ENCODE peak calls at places on chromosomes 16 and 17, in eight cellular contexts. P is brain microvascular endothelial cell, Y is lower lobe of right lung, V is HFFc6, X is IMR-90, Z is glutamatergic neuron, K is HFF-Myc, G is choroid plexus epithelial cell. A is an unnamed sample.

GRCh38 chr16:30958164-30959083 is 870 bp downstream of the SETD1A start:
- DNase-seq in Z (peak), V (peak), Y (peak), G (peak), K (no peak), X (peak), P (no peak), A (no peak)

GRCh38 chr16:9521749-9522370 is 430.4 kb downstream of the HAPSTR1 start:
- DNase-seq in Y (no peak), P (no peak), Z (no peak), G (no peak), K (no peak), V (no peak), X (no peak), A (no peak)

GRCh38 chr17:82866521-82867214 is 26.8 kb upstream of the ZNF750 start:
- DNase-seq in P (peak), V (peak), X (peak), Y (peak), G (peak), Z (peak), K (peak), A (no peak)

GRCh38 chr17:63430223-63430622 is 15.9 kb downstream of the CYB561 start:
- DNase-seq in Y (no peak), K (no peak), G (no peak), Z (no peak), V (no peak), P (no peak), X (no peak), A (no peak)

GRCh38 chr16:54030451-54030850 is 256.1 kb downstream of the IRX3 start:
- DNase-seq in P (no peak), G (no peak), Z (no peak), K (no peak), V (no peak), X (no peak), Y (no peak), A (no peak)

GRCh38 chr17:4988168-4988567 is 693 bp upstream of the CAMTA2 start:
- DNase-seq in G (no peak), P (no peak), Z (no peak), V (no peak), X (no peak), K (no peak), Y (no peak), A (no peak)

GRCh38 chr16:4200000-4200780 is 41.7 kb downstream of the SRL start:
- DNase-seq in X (peak), G (peak), K (no peak), V (peak), P (peak), Z (peak), Y (peak), A (no peak)

GRCh38 chr17:46035112-46035818 is 36.2 kb downstream of the STH start:
- DNase-seq in P (no peak), K (no peak), X (no peak), Z (no peak), Y (no peak), G (peak), V (no peak), A (no peak)

GRCh38 chr17:863880-864279 is 81.7 kb downstream of the MRM3 start:
- DNase-seq in X (no peak), G (no peak), Z (no peak), P (no peak), K (no peak), V (no peak), Y (no peak), A (no peak)

GRCh38 chr17:18319604-18320256 is 4.6 kb downstream of the SMCR8 start:
- DNase-seq in V (peak), P (peak), Y (no peak), G (peak), Z (peak), K (peak), X (peak), A (no peak)

DNA sequence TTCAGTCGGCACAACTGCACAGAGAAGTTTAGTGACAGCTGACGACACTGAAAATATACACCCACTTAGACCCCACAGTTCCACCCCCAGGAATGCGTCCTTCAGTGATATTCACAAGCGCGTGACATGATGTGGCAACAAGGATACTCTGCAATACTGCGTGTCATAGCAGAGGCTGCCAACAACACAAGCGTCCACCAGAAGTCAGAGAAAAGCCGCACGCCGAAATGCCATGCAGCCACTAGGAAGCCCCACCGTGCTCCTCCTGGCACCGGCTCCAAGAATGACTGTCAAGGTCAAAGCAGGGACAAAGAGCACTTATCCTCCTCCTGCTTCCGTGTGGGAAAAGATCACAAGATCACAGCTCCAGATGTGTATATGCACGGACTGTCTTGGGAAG is 3.5 kb downstream of the ATP2A3 start:
- DNase-seq in X (peak), Z (no peak), P (peak), V (no peak), G (no peak), K (no peak), Y (peak), A (no peak)
- TF ChIP-seq CTCF in X (no peak), Z (no peak), P (no peak), V (no peak), G (no peak), K (no peak), Y (no peak), A (no peak)

DNA sequence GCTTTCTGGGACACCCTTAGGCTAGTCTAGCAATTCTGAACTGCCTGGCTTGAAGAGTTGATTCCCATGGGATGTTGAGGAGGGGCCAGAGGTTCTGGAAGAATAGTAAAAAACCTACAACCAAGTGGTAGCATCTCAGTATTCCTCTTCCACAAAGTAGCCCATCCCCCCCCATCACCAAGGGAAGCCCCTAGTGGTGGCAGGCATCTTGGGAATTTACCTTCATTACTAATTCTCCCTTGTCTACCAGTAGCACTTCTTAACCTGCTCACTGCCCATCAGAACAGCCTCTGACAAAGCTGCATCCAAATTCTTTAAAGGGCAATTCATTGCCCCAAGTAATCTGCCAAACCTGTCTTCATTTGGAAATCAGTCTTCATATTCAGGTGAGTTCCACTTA is 12.8 kb upstream of the RAB11FIP4 start:
- DNase-seq in X (no peak), P (no peak), Z (no peak), G (no peak), Y (no peak), V (no peak), K (no peak), A (no peak)
- TF ChIP-seq CTCF in X (no peak), P (peak), Z (no peak), G (peak), Y (no peak), V (peak), K (peak), A (peak)

DNA sequence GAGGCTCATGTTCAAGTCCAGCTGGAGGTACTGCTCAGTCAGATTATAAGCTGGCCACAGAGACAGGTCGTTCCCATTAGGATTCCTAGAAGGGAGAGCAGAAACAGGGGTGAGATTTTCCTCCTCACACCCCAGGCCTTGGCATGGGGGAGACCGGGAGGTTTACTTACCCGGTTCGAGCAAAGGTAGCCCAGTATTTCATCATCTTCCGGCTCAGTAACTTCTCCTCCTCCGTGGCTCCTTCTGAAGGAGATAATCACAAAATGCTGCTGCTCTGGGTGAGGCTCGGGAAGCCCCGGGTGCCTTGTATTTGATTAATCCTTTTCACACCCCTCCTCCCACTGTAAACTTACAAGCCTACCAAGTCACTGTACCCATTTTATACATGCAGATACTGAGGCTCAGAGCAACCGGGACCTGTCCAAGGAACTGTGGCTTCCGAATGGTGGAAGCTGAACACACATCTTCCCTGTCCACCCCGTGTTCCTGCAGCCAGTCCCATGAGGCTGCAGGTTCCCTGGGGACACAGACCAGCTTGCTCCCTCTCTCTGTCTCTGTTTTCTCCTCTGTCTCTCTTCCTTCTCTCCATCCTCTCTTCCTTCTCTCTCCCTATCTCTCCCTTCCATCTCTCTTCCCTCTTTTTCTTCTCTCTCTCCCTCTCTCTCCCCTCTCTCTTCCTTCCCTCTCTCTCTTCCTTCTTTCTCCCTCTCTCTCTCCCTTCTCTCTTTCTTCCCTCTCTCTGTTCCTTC is 13.9 kb upstream of the CES1 start:
- DNase-seq in Z (no peak), K (no peak), P (no peak), X (no peak), V (no peak), G (no peak), Y (no peak), A (no peak)
- TF ChIP-seq CTCF in Z (no peak), K (no peak), P (no peak), X (no peak), V (no peak), G (no peak), Y (no peak), A (no peak)

DNA sequence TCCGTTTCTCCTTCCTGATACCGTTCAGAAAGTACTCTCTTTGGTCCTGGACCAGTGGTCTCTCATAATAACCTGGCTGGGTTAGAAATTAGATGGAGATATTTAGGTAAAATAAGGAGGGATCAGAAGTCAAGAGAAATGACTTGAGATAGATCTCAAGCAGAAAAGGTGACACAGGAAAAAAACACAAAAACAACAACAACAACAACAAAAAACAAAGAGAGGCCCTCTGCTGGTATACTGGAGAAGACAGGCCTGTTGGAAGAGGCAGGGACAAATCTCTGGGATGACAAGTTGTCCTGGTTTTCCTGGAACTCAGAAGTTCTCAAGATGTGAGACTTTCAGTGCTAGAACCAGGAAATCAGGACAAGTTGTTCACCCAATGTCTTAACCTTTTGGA is 430.5 kb downstream of the SHISA9 start:
- DNase-seq in X (no peak), Y (no peak), K (no peak), V (no peak), Z (no peak), G (no peak), P (no peak), A (no peak)
- TF ChIP-seq CTCF in X (no peak), Y (no peak), K (no peak), V (peak), Z (peak), G (no peak), P (peak), A (no peak)

A was measured in chondrocyte.